ENCODE peak calls at places on chromosome 7, in seven cellular contexts. C is mucosa of descending colon, J is GM12865, N is BJ, O is cardiac muscle cell, Q is GM13976, G is mammary epithelial cell. M is an unnamed sample.
A peak's percentile ranks its signal among the peaks of the same experiment; 100 is the strongest.

GRCh38 chr7:129843365-129843898 is 109.3 kb downstream of the UBE2H start:
- DNase-seq in J (no peak), C (no peak), Q (no peak), N (no peak), G (no peak), O (no peak), M (no peak)

GRCh38 chr7:27154369-27154768 is 2.0 kb upstream of the HOXA3 start:
- DNase-seq in Q (no peak), O (no peak), C (peak; percentile 48), N (no peak), J (no peak), G (no peak), M (no peak)

GRCh38 chr7:81956520-81956919 is 186.7 kb upstream of the HGF start:
- DNase-seq in G (no peak), C (no peak), J (peak; percentile 70), N (no peak), Q (no peak), O (peak; percentile 88), M (no peak)

GRCh38 chr7:137151056-137151731 is 192.3 kb downstream of the PTN start:
- DNase-seq in Q (no peak), J (no peak), G (peak; percentile 23), N (no peak), C (no peak), O (peak; percentile 53), M (no peak)

GRCh38 chr7:12477620-12478019 is 74.0 kb upstream of the VWDE start:
- DNase-seq in C (no peak), N (no peak), J (no peak), Q (no peak), O (no peak), G (no peak), M (no peak)

GRCh38 chr7:16421333-16422099 is at the start of gene CRPPA:
- DNase-seq in J (no peak), Q (peak; percentile 30), N (no peak), O (peak; percentile 58), C (peak; percentile 72), G (peak; percentile 83), M (no peak)

GRCh38 chr7:137003606-137004005 is 135.2 kb downstream of the CHRM2 start:
- DNase-seq in G (no peak), N (no peak), C (no peak), Q (no peak), O (no peak), J (no peak), M (no peak)

GRCh38 chr7:74023037-74023436 is 4.9 kb upstream of the ELN start:
- DNase-seq in C (no peak), N (no peak), Q (no peak), J (no peak), G (peak; percentile 40), O (peak; percentile 51), M (no peak)

GRCh38 chr7:111756687-111757178 is 194.4 kb upstream of the IMMP2L start:
- DNase-seq in C (peak; percentile 29), O (peak; percentile 91), N (no peak), Q (no peak), G (peak; percentile 23), J (no peak), M (no peak)

GRCh38 chr7:36115448-36116321 is 37.4 kb upstream of the EEPD1 start:
- DNase-seq in J (peak; percentile 87), G (peak; percentile 95), O (peak; percentile 96), Q (peak; percentile 72), C (peak; percentile 70), N (peak; percentile 77), M (peak; percentile 73)

GRCh38 chr7:120988591-120989299 is at the start of gene CPED1:
- DNase-seq in J (peak; percentile 30), O (peak; percentile 81), C (peak; percentile 76), N (no peak), Q (peak; percentile 38), G (peak; percentile 51), M (peak; percentile 26)

GRCh38 chr7:135217645-135218509 is 6.6 kb upstream of the WDR91 start:
- DNase-seq in C (no peak), Q (no peak), G (no peak), O (no peak), N (no peak), J (no peak), M (no peak)

GRCh38 chr7:92569137-92569536 is 21.1 kb downstream of the FAM133B start:
- DNase-seq in G (no peak), Q (no peak), N (no peak), O (peak; percentile 65), C (no peak), J (no peak), M (no peak)

GRCh38 chr7:130649004-130649790 is 19.4 kb downstream of the COPG2 start:
- DNase-seq in J (peak; percentile 64), Q (peak; percentile 62), O (peak; percentile 44), C (no peak), G (peak; percentile 37), N (peak; percentile 19), M (peak; percentile 48)

GRCh38 chr7:18027628-18028027 is at the start of gene PRPS1L1:
- DNase-seq in Q (no peak), C (no peak), G (no peak), N (no peak), O (no peak), J (no peak), M (no peak)

GRCh38 chr7:149196705-149197171 is 1.4 kb downstream of the ZNF282 start:
- DNase-seq in N (no peak), J (peak; percentile 33), O (no peak), C (peak; percentile 35), G (peak; percentile 31), Q (peak; percentile 52), M (no peak)

GRCh38 chr7:46385662-46386309 is 464.7 kb upstream of the IGFBP3 start:
- DNase-seq in G (peak; percentile 82), N (peak; percentile 96), J (no peak), O (peak; percentile 82), C (no peak), Q (no peak), M (no peak)

GRCh38 chr7:69814421-69814962 is 216.2 kb downstream of the AUTS2 start:
- DNase-seq in O (peak; percentile 37), J (no peak), Q (no peak), G (no peak), C (peak; percentile 18), N (no peak), M (no peak)

GRCh38 chr7:108147031-108147563 is 16.9 kb upstream of the LAMB4 start:
- DNase-seq in J (no peak), G (no peak), Q (no peak), C (no peak), N (no peak), O (no peak), M (no peak)

GRCh38 chr7:24967696-24968095 is 12.3 kb downstream of the OSBPL3 start:
- DNase-seq in J (peak; percentile 50), G (no peak), O (no peak), Q (peak; percentile 34), C (no peak), N (no peak), M (peak; percentile 44)

GRCh38 chr7:94904982-94905381 is 2.4 kb upstream of the PPP1R9A start:
- DNase-seq in J (no peak), N (no peak), G (no peak), Q (no peak), C (no peak), O (no peak), M (no peak)

GRCh38 chr7:13981070-13981469 is 8.4 kb downstream of the ETV1 start:
- DNase-seq in J (no peak), G (peak; percentile 94), O (peak; percentile 97), C (peak; percentile 34), N (peak; percentile 98), Q (no peak), M (no peak)

GRCh38 chr7:44977304-44977858 is 1.4 kb downstream of the MYO1G start:
- DNase-seq in G (no peak), C (no peak), J (peak; percentile 78), O (no peak), N (no peak), Q (peak; percentile 79), M (peak; percentile 63)

GRCh38 chr7:36304099-36304425 is 85.6 kb upstream of the ANLN start:
- DNase-seq in C (no peak), Q (no peak), J (no peak), G (no peak), N (no peak), O (no peak), M (no peak)

GRCh38 chr7:17722798-17723197 is 217.5 kb downstream of the SNX13 start:
- DNase-seq in Q (no peak), N (no peak), C (no peak), J (no peak), G (no peak), O (no peak), M (no peak)

GRCh38 chr7:32958046-32959025 is 1.1 kb downstream of the FKBP9 start:
- DNase-seq in G (peak; percentile 65), O (peak; percentile 84), N (no peak), C (peak; percentile 62), Q (peak; percentile 36), J (no peak), M (no peak)

GRCh38 chr7:22447759-22448158 is 52.2 kb downstream of the STEAP1B start:
- DNase-seq in O (no peak), G (no peak), J (peak; percentile 90), N (no peak), C (no peak), Q (peak; percentile 61), M (peak; percentile 68)

GRCh38 chr7:47581442-47581820 is 480 bp downstream of the TNS3 start:
- DNase-seq in C (peak; percentile 75), J (no peak), Q (no peak), N (no peak), O (no peak), G (no peak), M (no peak)

GRCh38 chr7:150966002-150966401 is 12.1 kb downstream of the KCNH2 start:
- DNase-seq in O (no peak), G (no peak), N (no peak), C (no peak), Q (no peak), J (no peak), M (no peak)
- TF ChIP-seq CTCF in O (no peak), G (peak; percentile 19), N (peak; percentile 25), C (no peak), Q (no peak), J (no peak), M (no peak)

GRCh38 chr7:11373546-11374142 is 400.0 kb downstream of the PHF14 start:
- DNase-seq in N (no peak), O (peak; percentile 20), Q (no peak), G (peak; percentile 3), J (no peak), C (no peak), M (no peak)
- TF ChIP-seq CTCF in N (peak; percentile 37), O (peak; percentile 55), Q (no peak), G (peak; percentile 62), J (peak; percentile 36), C (no peak), M (peak; percentile 47)

GRCh38 chr7:3065724-3066143 is 22.1 kb upstream of the CARD11 start:
- DNase-seq in Q (peak; percentile 65), J (peak; percentile 80), N (no peak), G (no peak), O (peak; percentile 42), C (peak; percentile 52), M (peak; percentile 56)
- TF ChIP-seq CTCF in Q (peak; percentile 72), J (peak; percentile 86), N (no peak), G (peak; percentile 37), O (peak; percentile 52), C (no peak), M (peak; percentile 78)

GRCh38 chr7:141975806-141976523 is 2.4 kb upstream of the TAS2R38 start:
- DNase-seq in G (peak; percentile 78), O (peak; percentile 33), N (no peak), C (peak; percentile 89), Q (peak; percentile 71), J (peak; percentile 66), M (peak; percentile 66)
- TF ChIP-seq CTCF in G (peak; percentile 96), O (peak; percentile 63), N (peak; percentile 34), C (peak; percentile 77), Q (peak; percentile 71), J (peak; percentile 84), M (peak; percentile 91)

GRCh38 chr7:113698556-113699220 is 220.1 kb downstream of the PPP1R3A start:
- DNase-seq in J (peak; percentile 30), Q (peak; percentile 11), N (no peak), O (peak; percentile 46), C (no peak), G (peak; percentile 16), M (peak; percentile 7)
- TF ChIP-seq CTCF in J (peak; percentile 56), Q (peak; percentile 62), N (peak; percentile 72), O (peak; percentile 78), C (no peak), G (peak; percentile 80), M (peak; percentile 65)

M was measured in GM13977.